ENCODE peak calls at places on chromosomes 12 and 14, in eight cellular contexts. One of them, this sample, is unnamed.

GRCh38 chr12:14999421-15000047 is 26.7 kb downstream of the PDE6H start:
- DNase-seq in fibroblast of lung: peak; percentile 21
- DNase-seq in adrenal gland: peak; percentile 71
- DNase-seq in hepatocyte: no peak
- DNase-seq in aorta: no peak
- DNase-seq in lower lobe of right lung: no peak
- DNase-seq in CD8-positive, alpha-beta memory T cell: no peak
- DNase-seq in Peyer's patch: no peak
- DNase-seq in this sample: no peak

GRCh38 chr12:28574746-28575592 is 384.7 kb downstream of the CCDC91 start:
- DNase-seq in Peyer's patch: no peak
- DNase-seq in fibroblast of lung: no peak
- DNase-seq in hepatocyte: no peak
- DNase-seq in adrenal gland: no peak
- DNase-seq in lower lobe of right lung: no peak
- DNase-seq in CD8-positive, alpha-beta memory T cell: no peak
- DNase-seq in aorta: no peak
- DNase-seq in this sample: no peak

GRCh38 chr12:98397323-98398105 is 117.9 kb upstream of the TMPO start:
- DNase-seq in lower lobe of right lung: peak; percentile 83
- DNase-seq in aorta: peak; percentile 92
- DNase-seq in fibroblast of lung: peak; percentile 74
- DNase-seq in hepatocyte: peak; percentile 88
- DNase-seq in Peyer's patch: peak; percentile 92
- DNase-seq in CD8-positive, alpha-beta memory T cell: peak; percentile 68
- DNase-seq in adrenal gland: peak; percentile 89
- DNase-seq in this sample: peak; percentile 30

GRCh38 chr12:78057075-78057474 is 226.4 kb downstream of the NAV3 start:
- DNase-seq in lower lobe of right lung: no peak
- DNase-seq in CD8-positive, alpha-beta memory T cell: no peak
- DNase-seq in adrenal gland: no peak
- DNase-seq in aorta: no peak
- DNase-seq in Peyer's patch: no peak
- DNase-seq in hepatocyte: no peak
- DNase-seq in fibroblast of lung: no peak
- DNase-seq in this sample: no peak

GRCh38 chr14:64732536-64733120 is 28.4 kb downstream of the PLEKHG3 start:
- DNase-seq in CD8-positive, alpha-beta memory T cell: no peak
- DNase-seq in aorta: peak; percentile 54
- DNase-seq in lower lobe of right lung: peak; percentile 24
- DNase-seq in adrenal gland: no peak
- DNase-seq in Peyer's patch: no peak
- DNase-seq in hepatocyte: no peak
- DNase-seq in fibroblast of lung: no peak
- DNase-seq in this sample: no peak

GRCh38 chr14:54894995-54895394 is 7.6 kb downstream of the GCH1 start:
- DNase-seq in hepatocyte: no peak
- DNase-seq in lower lobe of right lung: no peak
- DNase-seq in aorta: no peak
- DNase-seq in Peyer's patch: no peak
- DNase-seq in adrenal gland: no peak
- DNase-seq in fibroblast of lung: no peak
- DNase-seq in CD8-positive, alpha-beta memory T cell: no peak
- DNase-seq in this sample: no peak

GRCh38 chr12:13342971-13343370 is 146.4 kb downstream of the EMP1 start:
- DNase-seq in adrenal gland: no peak
- DNase-seq in fibroblast of lung: no peak
- DNase-seq in CD8-positive, alpha-beta memory T cell: no peak
- DNase-seq in hepatocyte: no peak
- DNase-seq in lower lobe of right lung: no peak
- DNase-seq in Peyer's patch: no peak
- DNase-seq in aorta: no peak
- DNase-seq in this sample: no peak

GRCh38 chr12:117380083-117380482 is 18.7 kb upstream of the NOS1 start:
- DNase-seq in lower lobe of right lung: no peak
- DNase-seq in fibroblast of lung: no peak
- DNase-seq in adrenal gland: no peak
- DNase-seq in CD8-positive, alpha-beta memory T cell: no peak
- DNase-seq in hepatocyte: no peak
- DNase-seq in aorta: peak; percentile 1
- DNase-seq in Peyer's patch: no peak
- DNase-seq in this sample: no peak

GRCh38 chr12:104859144-104859543 is 98.9 kb downstream of the SLC41A2 start:
- DNase-seq in lower lobe of right lung: no peak
- DNase-seq in hepatocyte: no peak
- DNase-seq in adrenal gland: no peak
- DNase-seq in fibroblast of lung: peak; percentile 64
- DNase-seq in Peyer's patch: no peak
- DNase-seq in CD8-positive, alpha-beta memory T cell: no peak
- DNase-seq in aorta: no peak
- DNase-seq in this sample: no peak

GRCh38 chr14:68685419-68686211 is 107.3 kb downstream of the ZFP36L1 start:
- DNase-seq in aorta: no peak
- DNase-seq in lower lobe of right lung: no peak
- DNase-seq in hepatocyte: peak; percentile 85
- DNase-seq in CD8-positive, alpha-beta memory T cell: peak; percentile 66
- DNase-seq in Peyer's patch: peak; percentile 93
- DNase-seq in fibroblast of lung: peak; percentile 67
- DNase-seq in adrenal gland: no peak
- DNase-seq in this sample: no peak

GRCh38 chr12:113359133-113359938 is 949 bp downstream of the PLBD2 start:
- DNase-seq in fibroblast of lung: peak; percentile 19
- DNase-seq in hepatocyte: no peak
- DNase-seq in CD8-positive, alpha-beta memory T cell: no peak
- DNase-seq in lower lobe of right lung: no peak
- DNase-seq in aorta: peak; percentile 85
- DNase-seq in Peyer's patch: peak; percentile 51
- DNase-seq in adrenal gland: peak; percentile 75
- DNase-seq in this sample: no peak

GRCh38 chr12:1619599-1619998 is 9.4 kb upstream of the WNT5B start:
- DNase-seq in CD8-positive, alpha-beta memory T cell: no peak
- DNase-seq in aorta: peak; percentile 81
- DNase-seq in Peyer's patch: peak; percentile 56
- DNase-seq in lower lobe of right lung: peak; percentile 80
- DNase-seq in fibroblast of lung: no peak
- DNase-seq in hepatocyte: no peak
- DNase-seq in adrenal gland: peak; percentile 54
- DNase-seq in this sample: no peak

GRCh38 chr12:109706747-109707469 is 6.7 kb upstream of the FAM222A start:
- DNase-seq in aorta: no peak
- DNase-seq in CD8-positive, alpha-beta memory T cell: no peak
- DNase-seq in hepatocyte: peak; percentile 51
- DNase-seq in fibroblast of lung: no peak
- DNase-seq in adrenal gland: no peak
- DNase-seq in lower lobe of right lung: no peak
- DNase-seq in Peyer's patch: peak; percentile 62
- DNase-seq in this sample: no peak

GRCh38 chr14:91395998-91396660 is 21.5 kb downstream of the CCDC88C start:
- DNase-seq in aorta: peak; percentile 68
- DNase-seq in lower lobe of right lung: no peak
- DNase-seq in adrenal gland: no peak
- DNase-seq in fibroblast of lung: no peak
- DNase-seq in Peyer's patch: no peak
- DNase-seq in CD8-positive, alpha-beta memory T cell: no peak
- DNase-seq in hepatocyte: no peak
- DNase-seq in this sample: no peak

GRCh38 chr14:92785601-92786426 is 8.3 kb upstream of the GOLGA5 start:
- DNase-seq in lower lobe of right lung: no peak
- DNase-seq in aorta: no peak
- DNase-seq in fibroblast of lung: peak; percentile 81
- DNase-seq in CD8-positive, alpha-beta memory T cell: no peak
- DNase-seq in hepatocyte: peak; percentile 66
- DNase-seq in Peyer's patch: no peak
- DNase-seq in adrenal gland: peak; percentile 62
- DNase-seq in this sample: peak; percentile 72

GRCh38 chr12:57135487-57135886 is 7.2 kb downstream of the LRP1 start:
- DNase-seq in lower lobe of right lung: no peak
- DNase-seq in CD8-positive, alpha-beta memory T cell: no peak
- DNase-seq in Peyer's patch: no peak
- DNase-seq in adrenal gland: no peak
- DNase-seq in aorta: peak; percentile 70
- DNase-seq in hepatocyte: peak; percentile 58
- DNase-seq in fibroblast of lung: peak; percentile 74
- DNase-seq in this sample: no peak

GRCh38 chr14:34931206-34931605 is 51.6 kb upstream of the SRP54 start:
- DNase-seq in CD8-positive, alpha-beta memory T cell: no peak
- DNase-seq in hepatocyte: no peak
- DNase-seq in fibroblast of lung: no peak
- DNase-seq in Peyer's patch: no peak
- DNase-seq in aorta: no peak
- DNase-seq in lower lobe of right lung: no peak
- DNase-seq in adrenal gland: no peak
- DNase-seq in this sample: no peak

GRCh38 chr12:28961948-28962384 is 187.1 kb upstream of the FAR2 start:
- DNase-seq in fibroblast of lung: no peak
- DNase-seq in hepatocyte: no peak
- DNase-seq in CD8-positive, alpha-beta memory T cell: no peak
- DNase-seq in Peyer's patch: no peak
- DNase-seq in lower lobe of right lung: no peak
- DNase-seq in adrenal gland: no peak
- DNase-seq in aorta: no peak
- DNase-seq in this sample: no peak

GRCh38 chr12:109875572-109876131 is 4.7 kb downstream of the GLTP start:
- DNase-seq in aorta: no peak
- DNase-seq in Peyer's patch: peak; percentile 81
- DNase-seq in adrenal gland: peak; percentile 32
- DNase-seq in lower lobe of right lung: peak; percentile 62
- DNase-seq in CD8-positive, alpha-beta memory T cell: no peak
- DNase-seq in hepatocyte: peak; percentile 60
- DNase-seq in fibroblast of lung: no peak
- DNase-seq in this sample: no peak

GRCh38 chr12:12611512-12612306 is at the start of gene CREBL2:
- DNase-seq in aorta: peak; percentile 97
- DNase-seq in adrenal gland: peak; percentile 96
- DNase-seq in lower lobe of right lung: peak; percentile 96
- DNase-seq in Peyer's patch: peak; percentile 95
- DNase-seq in hepatocyte: peak; percentile 97
- DNase-seq in CD8-positive, alpha-beta memory T cell: peak; percentile 75
- DNase-seq in fibroblast of lung: peak; percentile 99
- DNase-seq in this sample: peak; percentile 90

DNA sequence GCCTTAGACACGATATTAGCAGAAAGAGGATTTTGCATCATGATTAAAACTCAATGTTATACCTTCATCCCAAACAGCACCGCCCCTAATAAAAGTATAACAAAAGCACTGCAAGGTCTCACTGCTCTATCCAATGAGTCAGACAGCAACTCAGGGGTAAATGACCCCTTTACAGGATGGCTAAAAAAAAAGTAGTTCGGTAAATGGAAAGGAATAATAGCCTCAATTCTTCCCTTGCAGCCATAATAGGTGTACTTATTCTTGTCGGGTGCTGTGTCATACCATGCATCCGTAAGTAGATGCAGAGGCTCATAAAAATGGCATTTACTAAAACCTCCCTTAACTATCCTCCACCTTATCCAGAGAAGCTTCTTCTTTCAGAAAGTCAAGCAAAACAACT is 53.9 kb upstream of the AP4S1 start:
- DNase-seq in hepatocyte: no peak
- DNase-seq in adrenal gland: no peak
- DNase-seq in lower lobe of right lung: no peak
- DNase-seq in fibroblast of lung: no peak
- DNase-seq in CD8-positive, alpha-beta memory T cell: no peak
- DNase-seq in aorta: no peak
- DNase-seq in Peyer's patch: no peak
- DNase-seq in this sample: no peak
- H3K9me3 ChIP-seq in hepatocyte: peaks cover 4% of the 10 kb centered on the region
- H3K9me3 ChIP-seq in adrenal gland: no peaks in the 10 kb centered on the region
- H3K9me3 ChIP-seq in lower lobe of right lung: peaks cover 3% of the 10 kb centered on the region
- H3K9me3 ChIP-seq in fibroblast of lung: no peaks in the 10 kb centered on the region
- H3K9me3 ChIP-seq in CD8-positive, alpha-beta memory T cell: peaks cover under 1% of the 10 kb centered on the region
- H3K9me3 ChIP-seq in aorta: no peaks in the 10 kb centered on the region
- H3K9me3 ChIP-seq in Peyer's patch: no peaks in the 10 kb centered on the region
- H3K9me3 ChIP-seq in this sample: peaks cover 11% of the 10 kb centered on the region

GRCh38 chr12:53777412-53777811 is 25.6 kb upstream of the CISTR start:
- DNase-seq in adrenal gland: no peak
- DNase-seq in CD8-positive, alpha-beta memory T cell: no peak
- DNase-seq in aorta: no peak
- DNase-seq in hepatocyte: no peak
- DNase-seq in lower lobe of right lung: no peak
- DNase-seq in fibroblast of lung: no peak
- DNase-seq in Peyer's patch: no peak
- DNase-seq in this sample: no peak
- H3K27me3 ChIP-seq in adrenal gland: peaks cover 7% of the 10 kb centered on the region
- H3K27me3 ChIP-seq in CD8-positive, alpha-beta memory T cell: peaks cover 7% of the 10 kb centered on the region
- H3K27me3 ChIP-seq in aorta: no peaks in the 10 kb centered on the region
- H3K27me3 ChIP-seq in hepatocyte: peaks cover 50% of the 10 kb centered on the region
- H3K27me3 ChIP-seq in lower lobe of right lung: peaks cover 3% of the 10 kb centered on the region
- H3K27me3 ChIP-seq in fibroblast of lung: peaks cover 12% of the 10 kb centered on the region
- H3K27me3 ChIP-seq in Peyer's patch: no peaks in the 10 kb centered on the region
- H3K27me3 ChIP-seq in this sample: peaks cover 5% of the 10 kb centered on the region

DNA sequence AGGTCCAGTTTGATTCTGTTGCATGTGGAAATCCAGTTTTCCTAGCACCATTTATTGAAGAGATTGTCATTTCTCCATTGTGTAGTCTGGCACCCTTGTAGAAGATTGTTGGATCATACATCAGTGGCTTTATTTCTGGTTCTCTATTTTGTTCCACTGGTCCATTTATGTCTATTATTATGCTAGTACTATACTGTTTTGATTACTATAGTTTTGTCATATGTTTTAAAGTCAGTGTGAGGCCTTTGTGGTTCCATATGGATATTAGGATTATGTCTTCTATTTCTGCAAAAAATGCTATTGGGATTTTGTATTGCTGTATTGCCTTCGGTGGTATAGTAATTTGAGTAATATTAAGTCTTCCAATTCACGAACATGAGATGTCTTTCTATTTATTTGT is 51.4 kb downstream of the LEMD3 start:
- DNase-seq in adrenal gland: no peak
- DNase-seq in CD8-positive, alpha-beta memory T cell: no peak
- DNase-seq in hepatocyte: no peak
- DNase-seq in fibroblast of lung: no peak
- DNase-seq in Peyer's patch: no peak
- DNase-seq in aorta: no peak
- DNase-seq in lower lobe of right lung: no peak
- DNase-seq in this sample: no peak
- H3K9me3 ChIP-seq in adrenal gland: no peaks in the 10 kb centered on the region
- H3K9me3 ChIP-seq in CD8-positive, alpha-beta memory T cell: peaks cover 6% of the 10 kb centered on the region
- H3K9me3 ChIP-seq in hepatocyte: peaks cover 15% of the 10 kb centered on the region
- H3K9me3 ChIP-seq in fibroblast of lung: no peaks in the 10 kb centered on the region
- H3K9me3 ChIP-seq in Peyer's patch: no peaks in the 10 kb centered on the region
- H3K9me3 ChIP-seq in aorta: peaks cover 2% of the 10 kb centered on the region
- H3K9me3 ChIP-seq in lower lobe of right lung: peaks cover 18% of the 10 kb centered on the region
- H3K9me3 ChIP-seq in this sample: no peaks in the 10 kb centered on the region

DNA sequence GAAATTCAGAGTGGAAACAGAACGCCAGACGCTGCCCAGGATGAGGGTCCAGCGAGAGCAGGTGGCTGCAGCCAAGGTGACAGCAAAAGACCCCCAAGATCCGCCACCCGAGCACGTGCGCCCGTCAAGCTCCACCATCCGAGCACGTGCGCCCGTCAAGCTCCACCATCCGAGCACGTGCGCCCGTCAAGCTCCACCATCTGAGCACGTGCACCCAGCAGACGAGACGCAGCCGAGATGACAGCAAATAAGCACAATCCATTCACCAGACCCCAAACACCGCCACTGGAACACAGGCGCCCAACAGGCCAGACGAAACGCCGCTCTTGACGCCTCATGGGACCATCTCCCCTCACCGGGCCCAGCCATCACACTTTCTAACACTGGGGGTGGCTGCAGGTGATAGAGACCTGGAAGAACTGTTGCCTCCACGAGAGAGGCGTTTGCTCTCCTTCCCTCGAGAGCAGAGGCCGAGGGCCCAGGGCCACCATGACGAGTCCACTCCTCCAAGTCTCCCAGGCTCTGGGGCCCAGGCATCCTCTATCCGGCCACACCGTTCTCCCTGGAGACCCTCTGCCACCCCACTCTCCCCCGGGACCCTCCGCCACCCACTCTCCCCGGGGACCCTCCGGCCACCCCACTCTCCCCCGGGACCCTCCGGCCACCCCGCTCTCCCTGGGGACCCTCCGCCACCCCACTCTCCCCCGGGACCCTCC is 62.1 kb upstream of the GALNT9 start:
- DNase-seq in lower lobe of right lung: peak; percentile 32
- DNase-seq in Peyer's patch: no peak
- DNase-seq in aorta: no peak
- DNase-seq in adrenal gland: no peak
- DNase-seq in fibroblast of lung: no peak
- DNase-seq in CD8-positive, alpha-beta memory T cell: no peak
- DNase-seq in hepatocyte: no peak
- DNase-seq in this sample: no peak
- H3K27me3 ChIP-seq in lower lobe of right lung: peaks cover 19% of the 10 kb centered on the region
- H3K27me3 ChIP-seq in Peyer's patch: no peaks in the 10 kb centered on the region
- H3K27me3 ChIP-seq in aorta: no peaks in the 10 kb centered on the region
- H3K27me3 ChIP-seq in adrenal gland: peaks cover 16% of the 10 kb centered on the region
- H3K27me3 ChIP-seq in fibroblast of lung: peaks cover 13% of the 10 kb centered on the region
- H3K27me3 ChIP-seq in CD8-positive, alpha-beta memory T cell: no peaks in the 10 kb centered on the region
- H3K27me3 ChIP-seq in hepatocyte: peaks cover 40% of the 10 kb centered on the region
- H3K27me3 ChIP-seq in this sample: peaks cover 24% of the 10 kb centered on the region

This sample was measured in AG04450.